ENCODE peak calls at places on chromosome 3, in four cellular contexts. P is small intestine, L is endodermal cell, R is sigmoid colon. E is an unnamed sample.
A peak's percentile ranks its signal among the peaks of the same experiment; 100 is the strongest.

GRCh38 chr3:8416965-8417364 is 84.7 kb upstream of the LMCD1 start:
- DNase-seq in R (no peak), P (peak; percentile 60), L (peak; percentile 65), E (no peak)

GRCh38 chr3:120773932-120774331 is 31.4 kb downstream of the GTF2E1 start:
- DNase-seq in L (no peak), R (no peak), P (no peak), E (no peak)

GRCh38 chr3:30462725-30463124 is 143.7 kb upstream of the TGFBR2 start:
- DNase-seq in L (no peak), P (no peak), R (no peak), E (no peak)

GRCh38 chr3:141735789-141736465 is 2.2 kb upstream of the RNF7 start:
- DNase-seq in R (no peak), L (no peak), P (no peak), E (no peak)

GRCh38 chr3:66483006-66483928 is 17.6 kb downstream of the LRIG1 start:
- DNase-seq in L (peak; percentile 64), P (peak; percentile 47), R (peak; percentile 94), E (peak; percentile 79)

GRCh38 chr3:57872606-57873005 is 116.5 kb downstream of the SLMAP start:
- DNase-seq in L (no peak), P (no peak), R (no peak), E (no peak)

GRCh38 chr3:89380006-89380405 is 272.6 kb downstream of the EPHA3 start:
- DNase-seq in P (no peak), R (no peak), L (no peak), E (no peak)

GRCh38 chr3:29319798-29320197 is 38.9 kb downstream of the RBMS3 start:
- DNase-seq in L (no peak), P (no peak), R (no peak), E (no peak)

GRCh38 chr3:9908286-9908685 is 5.6 kb downstream of the IL17RE start:
- DNase-seq in L (no peak), R (no peak), P (peak; percentile 63), E (no peak)

GRCh38 chr3:130828931-130829574 is 64.8 kb upstream of the ATP2C1 start:
- DNase-seq in L (no peak), R (no peak), P (no peak), E (no peak)

GRCh38 chr3:97612632-97613031 is 151.9 kb upstream of the ARL6 start:
- DNase-seq in L (no peak), R (no peak), P (no peak), E (no peak)

GRCh38 chr3:158520433-158520832 is 50.6 kb upstream of the MLF1 start:
- DNase-seq in P (no peak), R (no peak), L (no peak), E (no peak)

GRCh38 chr3:44661189-44661588 is 12.7 kb downstream of the ZNF35 start:
- DNase-seq in P (no peak), R (no peak), L (no peak), E (no peak)
- H3K9me3 ChIP-seq in P (no peaks in the 10 kb centered on the region), R (peaks cover 25% of the 10 kb centered on the region), L (peaks cover 38% of the 10 kb centered on the region), E (no peaks in the 10 kb centered on the region)

GRCh38 chr3:128473180-128473519 is 6.5 kb upstream of the DNAJB8 start:
- DNase-seq in P (no peak), R (no peak), L (peak; percentile 63), E (peak; percentile 71)
- H3K27me3 ChIP-seq in P (peaks cover 3% of the 10 kb centered on the region), R (peaks cover 22% of the 10 kb centered on the region), L (peaks cover 91% of the 10 kb centered on the region), E (no peaks in the 10 kb centered on the region)

DNA sequence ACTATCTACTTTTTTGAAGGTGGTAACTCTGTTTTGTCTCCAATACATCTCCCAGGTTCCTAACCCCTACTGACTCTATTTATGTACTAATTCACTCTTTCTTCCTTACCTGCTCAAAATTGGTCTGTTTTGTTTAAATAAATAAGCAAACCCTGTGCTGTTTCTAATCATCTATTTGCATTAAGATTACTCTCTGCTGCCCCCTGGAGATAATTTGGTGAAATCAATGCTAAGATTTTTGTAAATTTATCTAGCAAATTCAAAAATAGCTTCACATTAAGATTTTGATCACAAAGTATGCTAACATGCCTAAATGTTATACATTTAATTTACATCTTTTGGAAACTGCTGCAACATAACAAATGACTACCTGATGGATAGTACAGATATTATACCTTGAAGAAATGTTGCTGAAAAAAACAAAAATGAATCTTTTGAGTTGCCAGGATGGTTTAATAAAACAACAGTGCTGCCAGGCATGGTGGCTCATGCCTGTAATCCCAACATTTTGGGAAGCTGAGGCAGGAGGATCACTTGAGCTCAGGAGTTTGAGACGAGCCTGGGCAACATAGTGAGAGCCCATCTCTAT is 4.4 kb upstream of the CD200R1 start:
- DNase-seq in P (peak; percentile 36), L (no peak), R (no peak), E (no peak)
- H3K4me1 ChIP-seq in P (no peaks in the 10 kb centered on the region), L (no peaks in the 10 kb centered on the region), R (no peaks in the 10 kb centered on the region), E (peaks cover 4% of the 10 kb centered on the region)

DNA sequence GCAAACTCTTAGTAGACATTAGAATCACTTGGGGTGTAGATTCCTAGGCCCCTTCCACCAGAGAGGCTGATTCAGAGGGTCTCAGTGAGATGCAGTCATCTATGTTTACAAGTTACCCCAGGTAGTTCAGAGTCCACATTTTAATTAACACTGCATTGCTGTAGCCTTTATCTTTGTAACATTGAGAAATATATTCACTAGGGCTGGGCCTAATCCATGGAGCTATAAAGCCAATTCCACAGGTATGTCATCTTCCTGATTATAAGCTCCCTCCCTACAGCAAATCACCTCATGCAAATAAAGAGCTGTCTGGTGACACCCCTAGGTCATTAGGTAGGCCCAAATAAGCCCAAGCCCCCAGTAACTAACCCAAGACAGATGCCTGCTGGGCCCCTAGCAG is 39.5 kb upstream of the STT3B start:
- DNase-seq in P (peak; percentile 46), R (no peak), L (no peak), E (no peak)
- H3K9me3 ChIP-seq in P (no peaks in the 10 kb centered on the region), R (no peaks in the 10 kb centered on the region), L (peaks cover 8% of the 10 kb centered on the region), E (no peaks in the 10 kb centered on the region)

GRCh38 chr3:174700736-174701135 is 158.4 kb upstream of the NAALADL2 start:
- DNase-seq in L (no peak), R (no peak), P (no peak), E (no peak)
- H3K27me3 ChIP-seq in L (no peaks in the 10 kb centered on the region), R (no peaks in the 10 kb centered on the region), P (no peaks in the 10 kb centered on the region), E (no peaks in the 10 kb centered on the region)

DNA sequence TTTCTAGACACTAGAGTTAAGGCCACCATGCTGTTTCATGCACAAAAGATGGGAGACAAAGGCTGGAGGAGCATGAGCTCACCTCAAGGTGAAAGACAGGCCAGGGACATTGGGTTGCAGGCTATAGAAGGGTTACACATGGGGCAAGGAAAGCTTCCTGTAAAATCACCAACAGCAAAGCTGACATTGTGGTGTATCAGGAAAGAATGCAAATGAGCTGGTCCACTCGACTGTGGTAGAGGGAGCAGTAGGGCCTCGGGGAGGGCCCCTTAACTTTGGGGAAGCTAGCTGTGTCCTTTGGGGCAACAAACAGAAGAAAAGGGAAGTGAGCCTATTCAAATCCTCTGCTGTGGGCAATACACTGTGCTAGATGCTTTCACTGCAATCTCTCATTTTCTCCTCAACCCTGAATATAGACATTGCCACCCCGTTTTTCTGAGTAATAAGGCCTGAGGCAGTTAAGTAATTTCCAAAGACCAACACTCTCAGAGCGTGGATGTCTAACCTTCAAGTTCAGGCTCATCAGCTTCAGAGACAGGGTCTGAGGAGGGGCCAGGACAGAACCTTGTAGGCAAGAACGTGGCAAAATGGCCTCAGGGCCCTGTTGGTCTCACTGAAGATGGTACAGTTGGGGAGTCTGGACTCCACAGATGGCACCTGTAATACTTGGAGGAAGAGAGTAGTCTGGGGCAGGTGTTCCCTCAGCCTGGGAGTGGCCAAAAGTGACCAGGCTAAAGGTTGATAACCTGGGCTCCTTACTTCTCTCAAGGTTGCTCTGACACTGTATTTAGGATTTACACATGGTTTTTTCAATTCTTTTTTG is 24.1 kb downstream of the CX3CR1 start:
- DNase-seq in L (no peak), P (no peak), R (no peak), E (no peak)
- H3K4me1 ChIP-seq in L (no peaks in the 10 kb centered on the region), P (no peaks in the 10 kb centered on the region), R (no peaks in the 10 kb centered on the region), E (no peaks in the 10 kb centered on the region)

DNA sequence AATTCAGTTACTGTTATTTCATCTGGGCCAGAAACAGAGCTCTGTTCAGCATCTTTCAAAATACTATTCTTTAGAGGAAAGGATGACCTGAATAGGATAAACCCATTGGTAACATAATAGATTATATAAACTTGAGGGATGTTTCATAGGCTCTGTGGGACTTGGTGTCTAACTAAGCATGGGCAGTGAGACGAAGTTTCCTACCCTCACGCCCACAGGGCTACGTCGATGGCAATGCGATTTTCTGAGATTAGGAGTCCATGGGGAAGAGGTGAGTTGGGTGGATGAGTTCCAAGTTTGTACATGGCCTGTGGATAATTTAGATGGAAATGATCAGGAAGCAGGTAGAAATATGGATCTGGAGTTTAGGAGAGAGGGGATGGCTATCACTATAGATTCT is 115.2 kb upstream of the TBL1XR1 start:
- DNase-seq in P (no peak), R (no peak), L (no peak), E (no peak)
- H3K9me3 ChIP-seq in P (no peaks in the 10 kb centered on the region), R (no peaks in the 10 kb centered on the region), L (peaks cover 23% of the 10 kb centered on the region), E (no peaks in the 10 kb centered on the region)